ENCODE peak calls at places on chromosomes 12 and 14, in four cellular contexts. Z is omental fat pad, W is nucleus accumbens, O is stromal cell of bone marrow. D is an unnamed sample.

GRCh38 chr14:56207626-56208297 is 89.6 kb downstream of the PELI2 start:
- DNase-seq in Z (no peak), W (no peak), O (no peak), D (no peak)

GRCh38 chr14:67729072-67729561 is 27.4 kb downstream of the RDH12 start:
- DNase-seq in Z (no peak), W (no peak), O (no peak), D (no peak)

GRCh38 chr14:61512026-61512425 is 183.3 kb upstream of the HIF1A start:
- DNase-seq in Z (no peak), W (no peak), O (no peak), D (no peak)

GRCh38 chr12:105214670-105215375 is 21.2 kb downstream of the APPL2 start:
- DNase-seq in Z (no peak), W (no peak), O (peak), D (no peak)

GRCh38 chr14:67251573-67252226 is 10.5 kb downstream of the PALS1 start:
- DNase-seq in Z (no peak), W (no peak), O (no peak), D (no peak)

GRCh38 chr12:27610380-27610779 is 85.9 kb upstream of the REP15 start:
- DNase-seq in Z (no peak), W (no peak), O (peak), D (no peak)

GRCh38 chr14:89851031-89851430 is 103.5 kb downstream of the EFCAB11 start:
- DNase-seq in Z (no peak), W (no peak), O (no peak), D (no peak)

GRCh38 chr14:74848768-74849167 is 27.2 kb downstream of the PROX2 start:
- DNase-seq in Z (no peak), W (no peak), O (no peak), D (no peak)

GRCh38 chr14:65412881-65413738 is 580 bp downstream of the FUT8 start:
- DNase-seq in Z (no peak), W (peak), O (peak), D (peak)

GRCh38 chr12:55720894-55721444 is 776 bp downstream of the RDH5 start:
- DNase-seq in Z (no peak), W (no peak), O (peak), D (no peak)

GRCh38 chr12:48765753-48766162 is 23.1 kb downstream of the ADCY6 start:
- DNase-seq in Z (no peak), W (no peak), O (no peak), D (peak)

GRCh38 chr14:93234798-93235197 is 27.7 kb downstream of the UBR7 start:
- DNase-seq in Z (no peak), W (no peak), O (peak), D (no peak)

GRCh38 chr14:91869556-91869955 is 2.2 kb upstream of the TC2N start:
- DNase-seq in Z (no peak), W (no peak), O (no peak), D (no peak)

GRCh38 chr12:39852346-39852745 is 232.7 kb upstream of the ABCD2 start:
- DNase-seq in Z (no peak), W (no peak), O (no peak), D (no peak)

GRCh38 chr12:25463521-25463920 is 89.6 kb downstream of the LMNTD1 start:
- DNase-seq in Z (no peak), W (no peak), O (no peak), D (no peak)

GRCh38 chr12:62166525-62166924 is 93.7 kb upstream of the USP15 start:
- DNase-seq in Z (no peak), W (no peak), O (no peak), D (no peak)

GRCh38 chr14:75221797-75222196 is 45.4 kb upstream of the TMED10 start:
- DNase-seq in Z (no peak), W (no peak), O (no peak), D (peak)

GRCh38 chr14:88613552-88614010 is 50.7 kb downstream of the ZC3H14 start:
- DNase-seq in Z (no peak), W (no peak), O (peak), D (peak)

GRCh38 chr12:19154696-19155095 is 25.2 kb downstream of the PLEKHA5 start:
- DNase-seq in Z (no peak), W (no peak), O (no peak), D (no peak)

GRCh38 chr14:48075487-48075886 is 400.1 kb upstream of the MDGA2 start:
- DNase-seq in Z (no peak), W (no peak), O (no peak), D (no peak)

GRCh38 chr12:113506867-113507266 is 35.2 kb upstream of the LHX5 start:
- DNase-seq in Z (no peak), W (no peak), O (no peak), D (no peak)

GRCh38 chr14:38951451-38951850 is 151.6 kb downstream of the SEC23A start:
- DNase-seq in Z (no peak), W (no peak), O (peak), D (no peak)

GRCh38 chr12:71161575-71161974 is 3.8 kb upstream of the TSPAN8 start:
- DNase-seq in Z (no peak), W (no peak), O (no peak), D (no peak)

GRCh38 chr14:20614038-20614840 is 23.1 kb upstream of the RNASE12 start:
- DNase-seq in Z (no peak), W (no peak), O (no peak), D (no peak)

GRCh38 chr14:65852689-65853088 is 440.2 kb downstream of the FUT8 start:
- DNase-seq in Z (no peak), W (no peak), O (no peak), D (no peak)

GRCh38 chr14:75323571-75323970 is 44.9 kb downstream of the FOS start:
- DNase-seq in Z (no peak), W (no peak), O (peak), D (no peak)

GRCh38 chr12:94707892-94708291 is 57.5 kb upstream of the TMCC3 start:
- DNase-seq in Z (no peak), W (no peak), O (no peak), D (no peak)

GRCh38 chr14:43651896-43652295 is 855.2 kb downstream of the FSCB start:
- DNase-seq in Z (no peak), W (no peak), O (no peak), D (no peak)

GRCh38 chr12:39048395-39048794 is 143.0 kb upstream of the CPNE8 start:
- DNase-seq in Z (no peak), W (no peak), O (no peak), D (no peak)

GRCh38 chr12:104682790-104683279 is 226.1 kb downstream of the CHST11 start:
- DNase-seq in Z (no peak), W (no peak), O (no peak), D (peak)

GRCh38 chr14:104694475-104694950 is 5.1 kb downstream of the INF2 start:
- DNase-seq in Z (no peak), W (peak), O (no peak), D (no peak)

GRCh38 chr14:32078030-32078793 is 1.1 kb downstream of the ARHGAP5 start:
- DNase-seq in Z (no peak), W (no peak), O (peak), D (peak)

GRCh38 chr12:132200800-132201199 is 56.5 kb downstream of the NOC4L start:
- DNase-seq in Z (no peak), W (no peak), O (no peak), D (no peak)

GRCh38 chr12:129659927-129660326 is 243.9 kb downstream of the TMEM132D start:
- DNase-seq in Z (no peak), W (no peak), O (peak), D (no peak)

GRCh38 chr14:60102389-60102788 is 10.7 kb downstream of the PCNX4 start:
- DNase-seq in Z (no peak), W (no peak), O (peak), D (no peak)

GRCh38 chr12:110039085-110039807 is 9.1 kb downstream of the C12orf76 start:
- DNase-seq in Z (no peak), W (no peak), O (peak), D (peak)